ENCODE peak calls at places on chromosomes 11 and 22, in nine cellular contexts. V is C1 segment of cervical spinal cord; B is smooth muscle cell of the brain vasculature; K is WTC11; U is activated CD4-positive, alpha-beta T cell treated with anti-CD3 and anti-CD28 coated beads, Interleukin-2, amount 10 ng/mL, durations not matched to agents 7 days and 5 days; D is MCF 10A; E is NCI-H1092 treated with DMSO at 0.1 percent for 48 hours; Q is NB4; A is gastrocnemius medialis. N is an unnamed sample.

GRCh38 chr22:44702479-44703219 is 645 bp downstream of the PRR5 start:
- DNase-seq in U (no peak), K (peak), V (no peak), A (no peak), B (no peak), Q (peak), E (no peak), D (peak), N (no peak)

GRCh38 chr11:83661491-83662350 is 375.6 kb upstream of the CCDC90B start:
- DNase-seq in K (no peak), B (no peak), V (no peak), D (no peak), A (no peak), U (no peak), Q (no peak), E (no peak), N (no peak)

GRCh38 chr11:99316761-99317475 is 296.2 kb downstream of the CNTN5 start:
- DNase-seq in K (no peak), D (no peak), B (no peak), V (no peak), A (no peak), U (no peak), E (no peak), Q (no peak), N (no peak)

GRCh38 chr11:43697679-43698078 is 17.1 kb downstream of the HSD17B12 start:
- DNase-seq in Q (no peak), D (no peak), E (no peak), A (no peak), K (no peak), V (no peak), U (no peak), B (no peak), N (no peak)

GRCh38 chr11:45163956-45164575 is 17.6 kb downstream of the PRDM11 start:
- DNase-seq in V (no peak), K (no peak), Q (peak), E (no peak), B (no peak), D (peak), U (no peak), A (no peak), N (peak)

GRCh38 chr11:20873054-20873453 is 203.7 kb downstream of the NELL1 start:
- DNase-seq in K (peak), E (peak), Q (peak), D (peak), V (no peak), B (no peak), A (no peak), U (no peak), N (no peak)

GRCh38 chr11:2428322-2428795 is 16.0 kb downstream of the TRPM5 start:
- DNase-seq in E (peak), K (peak), D (peak), A (no peak), U (peak), V (no peak), B (peak), Q (peak), N (peak)

GRCh38 chr11:65431452-65432132 is 9.0 kb downstream of the NEAT1 start:
- DNase-seq in D (peak), Q (no peak), K (no peak), V (no peak), B (no peak), U (no peak), E (no peak), A (no peak), N (peak)

N was measured in stimulated activated naive B cell treated with anti-CD40 and anti-IgM and Interleukin-4, amounts not matched to agents 10 μg/mL and 1 μg/mL and 100 μg/mL, for 72 hours.